ENCODE peak calls at places on chromosomes 13 and 19, in seven cellular contexts. X is hepatocyte; I is mammary epithelial cell; V is CD8-positive, alpha-beta T cell; M is SJSA1; U is stomach; N is bronchial epithelial cell. F is an unnamed sample. For H3K27me3, the result is how much of the 10 kb centered on the place peaks cover.

GRCh38 chr13:46317120-46317519 is 69.9 kb downstream of the RUBCNL start:
- DNase-seq in X (no peak), I (no peak), V (no peak), M (no peak), U (no peak), N (no peak), F (no peak)

GRCh38 chr13:35225582-35225981 is 250.9 kb downstream of the MAB21L1 start:
- DNase-seq in X (no peak), I (no peak), V (no peak), M (no peak), U (no peak), N (no peak), F (no peak)

GRCh38 chr13:77696863-77697207 is 652 bp upstream of the SLAIN1 start:
- DNase-seq in X (no peak), I (no peak), V (no peak), M (no peak), U (no peak), N (no peak), F (no peak)

GRCh38 chr13:46041335-46041934 is 11.1 kb downstream of the ZC3H13 start:
- DNase-seq in X (no peak), I (no peak), V (no peak), M (no peak), U (no peak), N (no peak), F (peak)

GRCh38 chr13:97111705-97112104 is 110.4 kb upstream of the MBNL2 start:
- DNase-seq in X (no peak), I (no peak), V (no peak), M (peak), U (no peak), N (no peak), F (no peak)

GRCh38 chr19:47380559-47380958 is 31.4 kb downstream of the DHX34 start:
- DNase-seq in X (no peak), I (no peak), V (no peak), M (no peak), U (no peak), N (no peak), F (no peak)

GRCh38 chr13:48505597-48506091 is 27.2 kb downstream of the RCBTB2 start:
- DNase-seq in X (no peak), I (peak), V (peak), M (no peak), U (no peak), N (peak), F (peak)

GRCh38 chr19:48085077-48085476 is 25.5 kb downstream of the PLA2G4C start:
- DNase-seq in X (no peak), I (no peak), V (no peak), M (no peak), U (no peak), N (no peak), F (peak)

GRCh38 chr19:49403404-49404187 is 15.5 kb downstream of the KASH5 start:
- DNase-seq in X (no peak), I (no peak), V (no peak), M (no peak), U (no peak), N (no peak), F (no peak)

GRCh38 chr19:45096700-45097099 is 3.7 kb downstream of the PPP1R37 start:
- DNase-seq in X (no peak), I (no peak), V (no peak), M (no peak), U (no peak), N (no peak), F (no peak)

GRCh38 chr13:43894438-43894837 is 14.7 kb downstream of the LACC1 start:
- DNase-seq in X (no peak), I (no peak), V (no peak), M (no peak), U (no peak), N (no peak), F (no peak)

GRCh38 chr19:34713262-34713637 is 20.8 kb upstream of the ZNF181 start:
- DNase-seq in X (no peak), I (no peak), V (no peak), M (no peak), U (no peak), N (no peak), F (no peak)

GRCh38 chr19:35438527-35438926 is 9.5 kb upstream of the FFAR2 start:
- DNase-seq in X (no peak), I (peak), V (no peak), M (no peak), U (no peak), N (no peak), F (no peak)

GRCh38 chr13:106786006-106786579 is 218.2 kb upstream of the ARGLU1 start:
- DNase-seq in X (no peak), I (no peak), V (no peak), M (no peak), U (no peak), N (no peak), F (no peak)

GRCh38 chr13:94464771-94465170 is 14.7 kb downstream of the DCT start:
- DNase-seq in X (no peak), I (no peak), V (no peak), M (no peak), U (no peak), N (no peak), F (no peak)

GRCh38 chr13:109684084-109684835 is 102.1 kb downstream of the IRS2 start:
- DNase-seq in X (no peak), I (no peak), V (no peak), M (peak), U (no peak), N (no peak), F (no peak)

GRCh38 chr13:42284068-42284467 is 12.1 kb downstream of the AKAP11 start:
- DNase-seq in X (no peak), I (no peak), V (no peak), M (no peak), U (no peak), N (no peak), F (no peak)

GRCh38 chr13:76965759-76966421 is 17.6 kb downstream of the ACOD1 start:
- DNase-seq in X (peak), I (peak), V (no peak), M (no peak), U (peak), N (peak), F (peak)

GRCh38 chr13:105611424-105611823 is 924.0 kb downstream of the EFNB2 start:
- DNase-seq in X (no peak), I (peak), V (no peak), M (peak), U (no peak), N (peak), F (no peak)

GRCh38 chr13:63628310-63628709 is 2212.7 kb upstream of the PCDH20 start:
- DNase-seq in X (no peak), I (no peak), V (no peak), M (no peak), U (no peak), N (no peak), F (no peak)

GRCh38 chr13:110269509-110270185 is 37.3 kb downstream of the COL4A1 start:
- DNase-seq in X (no peak), I (no peak), V (no peak), M (peak), U (no peak), N (no peak), F (no peak)

GRCh38 chr19:14916848-14917247 is 24.4 kb upstream of the OR7C2 start:
- DNase-seq in X (no peak), I (no peak), V (no peak), M (no peak), U (no peak), N (no peak), F (no peak)

GRCh38 chr19:17751103-17751911 is at the start of gene FCHO1:
- DNase-seq in X (no peak), I (no peak), V (peak), M (no peak), U (peak), N (no peak), F (no peak)

DNA sequence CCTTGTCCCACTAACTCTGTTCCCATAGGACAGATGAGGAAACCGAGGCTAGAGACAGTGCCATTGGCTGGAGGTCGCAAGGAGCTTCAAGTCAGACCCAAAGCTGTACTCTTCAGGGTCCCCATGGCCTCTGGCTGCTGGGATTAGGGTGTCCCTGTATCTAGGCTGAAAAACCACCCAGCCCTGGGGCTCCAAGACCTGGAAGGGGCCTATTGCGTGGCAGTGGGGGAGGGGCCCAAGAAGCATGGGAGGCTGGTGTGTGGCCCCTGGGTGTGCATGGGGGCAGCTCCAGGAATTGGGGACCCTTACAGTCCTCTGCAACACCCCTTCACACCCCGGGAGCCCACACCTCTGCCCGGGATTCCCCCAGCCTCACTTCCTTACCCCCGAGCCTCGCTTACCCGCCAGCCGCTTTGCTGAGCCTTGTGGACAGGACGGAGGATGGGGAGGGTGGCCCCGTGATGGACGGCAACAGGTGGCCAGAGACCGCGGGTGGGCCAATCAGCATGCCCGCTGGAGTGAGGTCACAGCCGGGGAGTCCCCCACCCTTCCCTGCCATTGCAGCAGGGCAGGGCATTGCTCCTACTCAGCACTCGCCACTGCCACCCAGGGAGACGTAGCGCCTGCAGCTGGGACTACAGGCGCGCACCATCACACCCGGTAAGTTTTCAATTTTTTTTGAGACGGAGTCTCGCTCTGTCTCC is at the start of gene JSRP1:
- DNase-seq in X (no peak), I (no peak), V (no peak), M (peak), U (no peak), N (no peak), F (no peak)
- H3K4me3 ChIP-seq in X (no peak), I (no peak), V (no peak), M (no peak), U (no peak), N (no peak), F (no peak)

DNA sequence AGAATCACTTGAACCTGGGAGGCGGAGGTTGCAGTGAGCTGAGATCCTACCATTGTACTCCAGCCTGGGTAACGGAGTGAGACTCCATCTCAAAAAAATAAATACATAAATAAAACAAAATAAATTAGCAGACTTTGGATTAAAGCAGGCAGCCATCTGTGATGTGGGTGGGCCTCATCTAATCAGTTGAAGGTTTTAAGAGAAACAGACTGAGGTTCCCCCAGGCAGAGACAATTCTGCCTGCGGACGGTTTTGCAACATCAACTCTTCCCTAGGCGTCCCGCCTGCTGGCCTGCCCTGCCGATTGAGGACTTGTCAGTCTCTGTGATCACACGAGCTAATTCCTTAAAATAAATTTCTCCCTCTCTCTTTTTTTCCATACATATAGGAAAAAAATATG is 23.7 kb downstream of the ATCAY start:
- DNase-seq in X (no peak), I (no peak), V (no peak), M (no peak), U (no peak), N (no peak), F (no peak)
- H3K27me3 ChIP-seq in X (under half), I (under half), V (under half), M (under half), U (under half), N (under half), F (under half)

GRCh38 chr13:44899967-44900366 is 89.3 kb downstream of the NUFIP1 start:
- DNase-seq in X (no peak), I (no peak), V (no peak), M (no peak), U (no peak), N (no peak), F (no peak)

GRCh38 chr13:44894001-44894770 is 95.1 kb downstream of the NUFIP1 start:
- DNase-seq in X (peak), I (no peak), V (no peak), M (no peak), U (peak), N (no peak), F (no peak)

DNA sequence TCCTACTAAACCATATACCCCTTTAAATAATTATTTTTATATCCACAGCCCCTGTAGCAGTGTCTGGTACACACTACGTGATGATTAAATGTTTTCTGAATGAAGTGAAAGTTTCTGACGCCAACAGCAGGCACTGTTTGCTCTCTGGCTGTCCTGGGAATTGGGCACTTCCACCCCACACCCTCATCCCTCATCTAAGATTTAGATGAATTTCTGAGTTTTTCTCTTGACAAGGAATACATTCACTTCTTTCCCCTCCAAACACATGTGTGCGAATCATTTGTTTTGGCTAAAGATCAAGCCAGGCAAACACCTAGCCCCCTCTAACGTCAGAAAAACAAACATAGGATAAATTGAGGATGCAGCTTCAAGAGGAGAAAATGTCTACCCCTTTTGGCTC is 93.7 kb downstream of the NUFIP1 start:
- DNase-seq in X (no peak), I (no peak), V (no peak), M (no peak), U (no peak), N (no peak), F (no peak)
- H3K4me3 ChIP-seq in X (no peak), I (no peak), V (no peak), M (no peak), U (no peak), N (no peak), F (no peak)

DNA sequence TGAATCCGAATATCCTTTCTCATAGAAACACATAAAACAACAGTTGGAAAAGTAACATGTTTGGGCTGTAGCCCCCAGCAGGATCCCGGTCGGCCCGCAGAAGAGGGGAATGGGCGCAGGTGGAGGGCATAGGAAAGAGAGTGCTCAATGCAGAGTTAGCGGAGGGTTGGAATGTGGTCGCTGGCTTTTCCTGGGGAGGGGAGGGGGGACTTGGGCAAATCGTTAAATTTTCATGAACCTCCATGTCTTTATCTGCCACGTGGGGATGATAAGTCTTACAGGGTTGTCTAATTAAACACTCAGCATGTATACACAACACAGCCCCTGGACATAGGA is 425 bp upstream of the SLC46A3 start:
- DNase-seq in X (no peak), I (no peak), V (no peak), M (no peak), U (no peak), N (no peak), F (no peak)
- H3K27me3 ChIP-seq in X (under half), I (under half), V (under half), M (under half), U (under half), N (under half), F (under half)

DNA sequence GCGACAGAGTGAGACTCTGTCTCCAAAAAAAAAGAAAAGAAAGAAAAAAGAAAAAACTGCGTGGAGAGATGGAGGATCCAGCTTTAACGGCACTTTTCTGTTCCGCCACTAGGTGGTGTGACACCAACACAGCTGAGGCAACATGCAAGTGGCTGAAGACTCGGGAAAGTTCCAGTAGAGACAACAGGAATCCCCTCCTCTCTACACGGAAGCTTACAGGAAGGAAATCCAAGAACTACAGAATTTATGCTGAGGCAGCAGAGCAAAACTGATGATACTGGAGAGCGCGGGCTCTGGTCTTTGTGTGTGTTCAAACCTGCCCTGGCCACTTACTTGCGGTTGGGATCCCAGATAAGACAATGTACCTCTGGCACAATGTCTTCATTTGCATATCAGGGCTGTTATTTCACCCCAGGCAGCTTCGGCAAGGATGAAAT is 9.9 kb downstream of the RANBP3 start:
- DNase-seq in X (peak), I (peak), V (peak), M (peak), U (peak), N (peak), F (peak)
- H3K4me3 ChIP-seq in X (no peak), I (no peak), V (no peak), M (no peak), U (no peak), N (no peak), F (no peak)

GRCh38 chr13:20436505-20436904 is 89.2 kb downstream of the CRYL1 start:
- DNase-seq in X (no peak), I (no peak), V (no peak), M (no peak), U (no peak), N (no peak), F (no peak)
- H3K27me3 ChIP-seq in X (under half), I (under half), V (under half), M (under half), U (under half), N (under half), F (under half)

GRCh38 chr19:50968709-50969412 is 530 bp downstream of the KLK6 start:
- DNase-seq in X (no peak), I (no peak), V (no peak), M (no peak), U (no peak), N (no peak), F (peak)
- H3K4me3 ChIP-seq in X (no peak), I (no peak), V (no peak), M (no peak), U (no peak), N (no peak), F (no peak)

GRCh38 chr19:1758959-1759903 is 5.9 kb downstream of the ONECUT3 start:
- DNase-seq in X (no peak), I (no peak), V (no peak), M (no peak), U (no peak), N (no peak), F (no peak)

GRCh38 chr19:1756705-1757445 is 3.6 kb downstream of the ONECUT3 start:
- DNase-seq in X (no peak), I (no peak), V (no peak), M (no peak), U (no peak), N (no peak), F (no peak)

GRCh38 chr19:1756264-1756663 is 3.0 kb downstream of the ONECUT3 start:
- DNase-seq in X (no peak), I (no peak), V (no peak), M (no peak), U (no peak), N (no peak), F (no peak)

GRCh38 chr19:1758231-1758577 is 4.9 kb downstream of the ONECUT3 start:
- DNase-seq in X (no peak), I (no peak), V (no peak), M (no peak), U (no peak), N (no peak), F (no peak)

DNA sequence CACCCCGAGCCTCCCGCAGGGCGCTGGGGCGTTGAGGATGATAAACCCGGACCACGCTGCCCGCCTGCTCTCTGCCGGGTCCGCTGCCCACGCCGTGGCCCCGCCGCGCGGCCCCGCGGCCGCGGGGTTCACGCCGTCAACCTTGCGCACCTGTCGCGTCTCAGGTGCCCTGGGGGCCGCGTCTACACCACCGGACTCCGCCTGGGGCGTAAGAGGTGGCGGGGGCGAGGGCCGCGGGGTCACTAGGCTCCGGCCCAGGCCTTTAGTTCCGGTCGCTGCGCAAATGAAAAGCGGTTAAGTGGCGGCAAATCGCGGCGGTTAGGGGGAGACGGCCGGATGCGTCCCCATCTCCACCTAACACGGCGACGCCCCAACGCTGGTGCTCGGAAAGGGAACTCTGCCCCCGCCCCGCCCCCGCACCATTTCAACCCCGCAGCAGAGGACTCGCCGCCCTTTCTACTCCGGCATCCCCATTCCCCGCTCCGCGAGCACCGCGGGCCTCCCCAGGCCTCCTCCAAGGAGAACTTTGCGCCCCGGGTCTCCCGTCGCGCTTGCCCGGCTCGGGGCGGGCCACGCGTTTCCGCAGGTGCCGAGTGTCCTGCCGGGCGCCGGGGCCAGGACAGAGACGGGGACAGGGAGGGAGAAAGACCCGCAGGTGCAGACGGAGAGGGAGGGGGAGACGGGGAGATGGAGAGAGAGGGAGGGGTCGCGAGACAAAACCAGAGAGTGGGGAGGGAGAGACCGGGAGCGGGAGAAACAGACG is 4.3 kb downstream of the ONECUT3 start:
- DNase-seq in X (no peak), I (no peak), V (no peak), M (no peak), U (no peak), N (no peak), F (no peak)
- H3K27me3 ChIP-seq in X (half or more), I (half or more), V (under half), M (half or more), U (half or more), N (half or more), F (half or more)